ENCODE peak calls at places on chromosomes 2 and 18, in eight cellular contexts. One of them, this sample, is unnamed.

GRCh38 chr2:86704482-86704971 is 15.6 kb upstream of the RMND5A start:
- DNase-seq in ELF-1: no peak
- DNase-seq in GM23338: no peak
- DNase-seq in iris pigment epithelial cell: peak
- DNase-seq in activated naive CD4-positive, alpha-beta T cell treated with Interleukin-2 at 50 U/mL for 16 hours: no peak
- DNase-seq in NCI-H1092: no peak
- DNase-seq in activated CD4-positive, alpha-beta T cell treated with anti-CD3 and anti-CD28 coated beads for 48 hours: no peak
- DNase-seq in GDM1: no peak
- DNase-seq in this sample: no peak

GRCh38 chr18:53586923-53587322 is 637.5 kb downstream of the MBD2 start:
- DNase-seq in activated CD4-positive, alpha-beta T cell treated with anti-CD3 and anti-CD28 coated beads for 48 hours: no peak
- DNase-seq in ELF-1: no peak
- DNase-seq in iris pigment epithelial cell: no peak
- DNase-seq in GM23338: no peak
- DNase-seq in NCI-H1092: no peak
- DNase-seq in activated naive CD4-positive, alpha-beta T cell treated with Interleukin-2 at 50 U/mL for 16 hours: no peak
- DNase-seq in GDM1: no peak
- DNase-seq in this sample: no peak

GRCh38 chr2:231181848-231182247 is 16.6 kb upstream of the ARMC9 start:
- DNase-seq in NCI-H1092: no peak
- DNase-seq in GDM1: peak
- DNase-seq in ELF-1: peak
- DNase-seq in iris pigment epithelial cell: no peak
- DNase-seq in activated CD4-positive, alpha-beta T cell treated with anti-CD3 and anti-CD28 coated beads for 48 hours: no peak
- DNase-seq in activated naive CD4-positive, alpha-beta T cell treated with Interleukin-2 at 50 U/mL for 16 hours: no peak
- DNase-seq in GM23338: no peak
- DNase-seq in this sample: no peak

GRCh38 chr2:48253301-48253700 is 276.7 kb upstream of the STON1 start:
- DNase-seq in GM23338: no peak
- DNase-seq in activated CD4-positive, alpha-beta T cell treated with anti-CD3 and anti-CD28 coated beads for 48 hours: no peak
- DNase-seq in GDM1: no peak
- DNase-seq in activated naive CD4-positive, alpha-beta T cell treated with Interleukin-2 at 50 U/mL for 16 hours: no peak
- DNase-seq in NCI-H1092: no peak
- DNase-seq in ELF-1: no peak
- DNase-seq in iris pigment epithelial cell: no peak
- DNase-seq in this sample: no peak

GRCh38 chr2:74876081-74876886 is 42.4 kb downstream of the HK2 start:
- DNase-seq in NCI-H1092: no peak
- DNase-seq in iris pigment epithelial cell: peak
- DNase-seq in GM23338: peak
- DNase-seq in activated CD4-positive, alpha-beta T cell treated with anti-CD3 and anti-CD28 coated beads for 48 hours: peak
- DNase-seq in activated naive CD4-positive, alpha-beta T cell treated with Interleukin-2 at 50 U/mL for 16 hours: peak
- DNase-seq in ELF-1: peak
- DNase-seq in GDM1: peak
- DNase-seq in this sample: no peak

GRCh38 chr2:124708661-124709060 is 683.6 kb downstream of the CNTNAP5 start:
- DNase-seq in NCI-H1092: no peak
- DNase-seq in activated naive CD4-positive, alpha-beta T cell treated with Interleukin-2 at 50 U/mL for 16 hours: no peak
- DNase-seq in GM23338: no peak
- DNase-seq in activated CD4-positive, alpha-beta T cell treated with anti-CD3 and anti-CD28 coated beads for 48 hours: no peak
- DNase-seq in iris pigment epithelial cell: no peak
- DNase-seq in ELF-1: no peak
- DNase-seq in GDM1: no peak
- DNase-seq in this sample: no peak

GRCh38 chr2:103738626-103739025 is 976.8 kb downstream of the TMEM182 start:
- DNase-seq in GDM1: no peak
- DNase-seq in activated CD4-positive, alpha-beta T cell treated with anti-CD3 and anti-CD28 coated beads for 48 hours: no peak
- DNase-seq in ELF-1: no peak
- DNase-seq in iris pigment epithelial cell: no peak
- DNase-seq in GM23338: no peak
- DNase-seq in activated naive CD4-positive, alpha-beta T cell treated with Interleukin-2 at 50 U/mL for 16 hours: no peak
- DNase-seq in NCI-H1092: no peak
- DNase-seq in this sample: no peak

GRCh38 chr2:229090231-229090630 is 180.9 kb downstream of the PID1 start:
- DNase-seq in activated CD4-positive, alpha-beta T cell treated with anti-CD3 and anti-CD28 coated beads for 48 hours: no peak
- DNase-seq in NCI-H1092: no peak
- DNase-seq in ELF-1: no peak
- DNase-seq in activated naive CD4-positive, alpha-beta T cell treated with Interleukin-2 at 50 U/mL for 16 hours: no peak
- DNase-seq in GDM1: no peak
- DNase-seq in GM23338: peak
- DNase-seq in iris pigment epithelial cell: peak
- DNase-seq in this sample: no peak

GRCh38 chr2:174599310-174599941 is 1.8 kb upstream of the WIPF1 start:
- DNase-seq in GM23338: no peak
- DNase-seq in ELF-1: no peak
- DNase-seq in GDM1: no peak
- DNase-seq in NCI-H1092: no peak
- DNase-seq in iris pigment epithelial cell: no peak
- DNase-seq in activated CD4-positive, alpha-beta T cell treated with anti-CD3 and anti-CD28 coated beads for 48 hours: no peak
- DNase-seq in activated naive CD4-positive, alpha-beta T cell treated with Interleukin-2 at 50 U/mL for 16 hours: no peak
- DNase-seq in this sample: no peak

GRCh38 chr2:16188256-16188890 is 248.0 kb downstream of the MYCN start:
- DNase-seq in activated naive CD4-positive, alpha-beta T cell treated with Interleukin-2 at 50 U/mL for 16 hours: no peak
- DNase-seq in iris pigment epithelial cell: no peak
- DNase-seq in activated CD4-positive, alpha-beta T cell treated with anti-CD3 and anti-CD28 coated beads for 48 hours: no peak
- DNase-seq in ELF-1: no peak
- DNase-seq in NCI-H1092: no peak
- DNase-seq in GM23338: no peak
- DNase-seq in GDM1: no peak
- DNase-seq in this sample: no peak

GRCh38 chr2:41972179-41972578 is 75.6 kb upstream of the PKDCC start:
- DNase-seq in NCI-H1092: no peak
- DNase-seq in GDM1: no peak
- DNase-seq in activated CD4-positive, alpha-beta T cell treated with anti-CD3 and anti-CD28 coated beads for 48 hours: no peak
- DNase-seq in ELF-1: no peak
- DNase-seq in activated naive CD4-positive, alpha-beta T cell treated with Interleukin-2 at 50 U/mL for 16 hours: no peak
- DNase-seq in iris pigment epithelial cell: peak
- DNase-seq in GM23338: no peak
- DNase-seq in this sample: no peak

GRCh38 chr2:237581751-237582746 is 8.5 kb downstream of the RAB17 start:
- DNase-seq in NCI-H1092: peak
- DNase-seq in GM23338: no peak
- DNase-seq in GDM1: peak
- DNase-seq in iris pigment epithelial cell: peak
- DNase-seq in ELF-1: peak
- DNase-seq in activated naive CD4-positive, alpha-beta T cell treated with Interleukin-2 at 50 U/mL for 16 hours: peak
- DNase-seq in activated CD4-positive, alpha-beta T cell treated with anti-CD3 and anti-CD28 coated beads for 48 hours: peak
- DNase-seq in this sample: no peak

GRCh38 chr2:237662671-237663093 is 35.3 kb downstream of the LRRFIP1 start:
- DNase-seq in NCI-H1092: peak
- DNase-seq in activated naive CD4-positive, alpha-beta T cell treated with Interleukin-2 at 50 U/mL for 16 hours: peak
- DNase-seq in GM23338: peak
- DNase-seq in iris pigment epithelial cell: peak
- DNase-seq in GDM1: no peak
- DNase-seq in ELF-1: peak
- DNase-seq in activated CD4-positive, alpha-beta T cell treated with anti-CD3 and anti-CD28 coated beads for 48 hours: peak
- DNase-seq in this sample: no peak

GRCh38 chr2:101949304-101949703 is 42.5 kb upstream of the IL1R2 start:
- DNase-seq in NCI-H1092: no peak
- DNase-seq in activated naive CD4-positive, alpha-beta T cell treated with Interleukin-2 at 50 U/mL for 16 hours: no peak
- DNase-seq in GM23338: no peak
- DNase-seq in ELF-1: no peak
- DNase-seq in GDM1: no peak
- DNase-seq in iris pigment epithelial cell: peak
- DNase-seq in activated CD4-positive, alpha-beta T cell treated with anti-CD3 and anti-CD28 coated beads for 48 hours: peak
- DNase-seq in this sample: no peak

GRCh38 chr2:20599001-20599600 is 51.8 kb downstream of the HS1BP3 start:
- DNase-seq in ELF-1: no peak
- DNase-seq in activated naive CD4-positive, alpha-beta T cell treated with Interleukin-2 at 50 U/mL for 16 hours: no peak
- DNase-seq in GM23338: no peak
- DNase-seq in iris pigment epithelial cell: no peak
- DNase-seq in activated CD4-positive, alpha-beta T cell treated with anti-CD3 and anti-CD28 coated beads for 48 hours: no peak
- DNase-seq in NCI-H1092: no peak
- DNase-seq in GDM1: no peak
- DNase-seq in this sample: no peak

GRCh38 chr18:2935438-2936192 is 77.3 kb downstream of the LPIN2 start:
- DNase-seq in GM23338: no peak
- DNase-seq in NCI-H1092: no peak
- DNase-seq in GDM1: no peak
- DNase-seq in activated naive CD4-positive, alpha-beta T cell treated with Interleukin-2 at 50 U/mL for 16 hours: no peak
- DNase-seq in ELF-1: no peak
- DNase-seq in activated CD4-positive, alpha-beta T cell treated with anti-CD3 and anti-CD28 coated beads for 48 hours: no peak
- DNase-seq in iris pigment epithelial cell: peak
- DNase-seq in this sample: no peak

GRCh38 chr2:142315353-142315752 is 184.5 kb upstream of the LRP1B start:
- DNase-seq in activated naive CD4-positive, alpha-beta T cell treated with Interleukin-2 at 50 U/mL for 16 hours: no peak
- DNase-seq in GM23338: no peak
- DNase-seq in GDM1: no peak
- DNase-seq in activated CD4-positive, alpha-beta T cell treated with anti-CD3 and anti-CD28 coated beads for 48 hours: no peak
- DNase-seq in ELF-1: no peak
- DNase-seq in NCI-H1092: no peak
- DNase-seq in iris pigment epithelial cell: peak
- DNase-seq in this sample: no peak

GRCh38 chr2:127174176-127174575 is 45.9 kb downstream of the CYP27C1 start:
- DNase-seq in GDM1: no peak
- DNase-seq in activated naive CD4-positive, alpha-beta T cell treated with Interleukin-2 at 50 U/mL for 16 hours: no peak
- DNase-seq in activated CD4-positive, alpha-beta T cell treated with anti-CD3 and anti-CD28 coated beads for 48 hours: no peak
- DNase-seq in iris pigment epithelial cell: peak
- DNase-seq in NCI-H1092: no peak
- DNase-seq in GM23338: peak
- DNase-seq in ELF-1: no peak
- DNase-seq in this sample: no peak

GRCh38 chr2:124024491-124025348 is at the start of gene CNTNAP5:
- DNase-seq in activated CD4-positive, alpha-beta T cell treated with anti-CD3 and anti-CD28 coated beads for 48 hours: peak
- DNase-seq in GM23338: peak
- DNase-seq in activated naive CD4-positive, alpha-beta T cell treated with Interleukin-2 at 50 U/mL for 16 hours: no peak
- DNase-seq in iris pigment epithelial cell: peak
- DNase-seq in NCI-H1092: peak
- DNase-seq in ELF-1: peak
- DNase-seq in GDM1: peak
- DNase-seq in this sample: no peak

This sample was measured in activated gamma-delta T cell.